ENCODE peak calls at places on chromosomes 5 and 9, in four cellular contexts. One of them, this sample, is unnamed.

GRCh38 chr5:146805099-146805498 is 73.5 kb downstream of the PPP2R2B start:
- DNase-seq in heart left ventricle: no peak
- DNase-seq in breast epithelium: no peak
- DNase-seq in uterus: no peak
- DNase-seq in this sample: no peak

GRCh38 chr5:10576121-10576789 is 12.4 kb downstream of the ANKRD33B start:
- DNase-seq in heart left ventricle: no peak
- DNase-seq in breast epithelium: no peak
- DNase-seq in uterus: no peak
- DNase-seq in this sample: no peak

GRCh38 chr9:75814667-75815066 is 75.8 kb upstream of the PCSK5 start:
- DNase-seq in heart left ventricle: no peak
- DNase-seq in breast epithelium: no peak
- DNase-seq in uterus: no peak
- DNase-seq in this sample: no peak

GRCh38 chr5:160925281-160925680 is 73.3 kb upstream of the ATP10B start:
- DNase-seq in heart left ventricle: no peak
- DNase-seq in breast epithelium: no peak
- DNase-seq in uterus: no peak
- DNase-seq in this sample: no peak

GRCh38 chr5:143527808-143528207 is 124.3 kb upstream of the NR3C1 start:
- DNase-seq in heart left ventricle: no peak
- DNase-seq in breast epithelium: no peak
- DNase-seq in uterus: no peak
- DNase-seq in this sample: no peak

GRCh38 chr5:1727571-1727970 is 72.1 kb downstream of the MRPL36 start:
- DNase-seq in heart left ventricle: no peak
- DNase-seq in breast epithelium: no peak
- DNase-seq in uterus: no peak
- DNase-seq in this sample: peak

GRCh38 chr5:95620870-95621838 is 1.3 kb downstream of the GPR150 start:
- DNase-seq in heart left ventricle: peak
- DNase-seq in breast epithelium: no peak
- DNase-seq in uterus: peak
- DNase-seq in this sample: no peak

GRCh38 chr9:103003689-103004088 is 8.6 kb downstream of the CYLC2 start:
- DNase-seq in heart left ventricle: no peak
- DNase-seq in breast epithelium: no peak
- DNase-seq in uterus: no peak
- DNase-seq in this sample: no peak

GRCh38 chr9:136726118-136726517 is 13.7 kb downstream of the DIPK1B start:
- DNase-seq in heart left ventricle: no peak
- DNase-seq in breast epithelium: no peak
- DNase-seq in uterus: no peak
- DNase-seq in this sample: no peak

GRCh38 chr5:178113141-178113787 is at the start of gene N4BP3:
- DNase-seq in heart left ventricle: peak
- DNase-seq in breast epithelium: peak
- DNase-seq in uterus: no peak
- DNase-seq in this sample: peak

GRCh38 chr5:61673007-61673735 is 341.1 kb downstream of the ZSWIM6 start:
- DNase-seq in heart left ventricle: no peak
- DNase-seq in breast epithelium: no peak
- DNase-seq in uterus: no peak
- DNase-seq in this sample: peak

GRCh38 chr5:159987031-159987674 is 21.8 kb upstream of the TTC1 start:
- DNase-seq in heart left ventricle: peak
- DNase-seq in breast epithelium: peak
- DNase-seq in uterus: peak
- DNase-seq in this sample: peak

GRCh38 chr5:78533356-78533755 is 115.2 kb downstream of the LHFPL2 start:
- DNase-seq in heart left ventricle: no peak
- DNase-seq in breast epithelium: no peak
- DNase-seq in uterus: no peak
- DNase-seq in this sample: no peak

GRCh38 chr9:89730715-89731114 is 125.9 kb downstream of the GADD45G start:
- DNase-seq in heart left ventricle: no peak
- DNase-seq in breast epithelium: no peak
- DNase-seq in uterus: no peak
- DNase-seq in this sample: no peak

GRCh38 chr9:126695186-126696090 is 81.7 kb downstream of the LMX1B start:
- DNase-seq in heart left ventricle: no peak
- DNase-seq in breast epithelium: no peak
- DNase-seq in uterus: no peak
- DNase-seq in this sample: peak

GRCh38 chr5:125316913-125317545 is 570.6 kb upstream of the ZNF608 start:
- DNase-seq in heart left ventricle: no peak
- DNase-seq in breast epithelium: no peak
- DNase-seq in uterus: no peak
- DNase-seq in this sample: no peak

GRCh38 chr5:80141147-80141671 is 106.1 kb downstream of the THBS4 start:
- DNase-seq in heart left ventricle: peak
- DNase-seq in breast epithelium: peak
- DNase-seq in uterus: peak
- DNase-seq in this sample: peak

GRCh38 chr5:154302181-154302580 is 111.6 kb downstream of the GALNT10 start:
- DNase-seq in heart left ventricle: peak
- DNase-seq in breast epithelium: no peak
- DNase-seq in uterus: peak
- DNase-seq in this sample: no peak

GRCh38 chr5:40873481-40873880 is 32.3 kb downstream of the CARD6 start:
- DNase-seq in heart left ventricle: no peak
- DNase-seq in breast epithelium: no peak
- DNase-seq in uterus: no peak
- DNase-seq in this sample: no peak

GRCh38 chr5:134610715-134611114 is 21.9 kb downstream of the SAR1B start:
- DNase-seq in heart left ventricle: no peak
- DNase-seq in breast epithelium: no peak
- DNase-seq in uterus: no peak
- DNase-seq in this sample: no peak

GRCh38 chr5:36396640-36397039 is 94.9 kb upstream of the RANBP3L start:
- DNase-seq in heart left ventricle: no peak
- DNase-seq in breast epithelium: no peak
- DNase-seq in uterus: no peak
- DNase-seq in this sample: no peak

GRCh38 chr5:16897284-16897704 is 38.8 kb downstream of the MYO10 start:
- DNase-seq in heart left ventricle: no peak
- DNase-seq in breast epithelium: no peak
- DNase-seq in uterus: no peak
- DNase-seq in this sample: no peak

GRCh38 chr5:171920765-171921391 is 85.6 kb downstream of the FBXW11 start:
- DNase-seq in heart left ventricle: no peak
- DNase-seq in breast epithelium: no peak
- DNase-seq in uterus: no peak
- DNase-seq in this sample: no peak

GRCh38 chr5:18243846-18244245 is 609.6 kb downstream of the TAF11L14 start:
- DNase-seq in heart left ventricle: no peak
- DNase-seq in breast epithelium: no peak
- DNase-seq in uterus: no peak
- DNase-seq in this sample: no peak

GRCh38 chr5:177552839-177553455 is 1.4 kb downstream of the FAM193B start:
- DNase-seq in heart left ventricle: no peak
- DNase-seq in breast epithelium: no peak
- DNase-seq in uterus: no peak
- DNase-seq in this sample: no peak

GRCh38 chr9:2717385-2717784 is at the start of gene KCNV2:
- DNase-seq in heart left ventricle: no peak
- DNase-seq in breast epithelium: no peak
- DNase-seq in uterus: no peak
- DNase-seq in this sample: no peak

GRCh38 chr5:156051972-156052371 is 275.0 kb upstream of the SGCD start:
- DNase-seq in heart left ventricle: no peak
- DNase-seq in breast epithelium: no peak
- DNase-seq in uterus: no peak
- DNase-seq in this sample: no peak

DNA sequence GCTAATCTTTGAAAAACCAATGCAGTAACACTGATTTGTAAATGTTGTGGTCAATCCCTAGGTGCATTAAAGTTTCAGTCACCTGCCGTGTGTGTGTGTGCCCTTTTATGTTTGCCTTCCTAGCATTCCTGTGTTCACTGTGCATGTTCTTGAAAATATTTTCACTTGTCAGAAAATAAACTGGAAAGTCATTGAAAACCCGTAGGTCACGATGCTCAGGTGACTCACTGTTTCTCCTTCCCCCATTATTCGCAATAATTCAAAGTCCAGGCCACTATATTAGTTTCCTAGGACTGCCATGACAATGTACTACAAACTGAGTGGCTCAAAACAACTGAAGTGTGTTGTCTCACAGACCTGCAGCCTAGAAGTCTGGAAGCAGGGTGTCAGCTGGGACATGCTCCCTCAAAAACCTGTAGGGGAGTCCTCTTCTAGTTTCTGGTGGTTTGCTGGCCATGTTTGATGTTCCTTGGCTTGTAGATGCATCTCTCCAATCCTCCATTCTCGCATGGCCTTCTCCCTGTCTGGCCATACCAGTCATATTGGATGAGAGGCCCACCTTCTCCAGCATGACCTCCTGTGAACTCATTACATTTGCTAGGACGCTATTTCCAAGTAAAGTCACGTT is 29.3 kb downstream of the MARVELD2 start:
- DNase-seq in heart left ventricle: no peak
- DNase-seq in breast epithelium: no peak
- DNase-seq in uterus: no peak
- DNase-seq in this sample: peak
- TF ChIP-seq POLR2A in heart left ventricle: no peak
- TF ChIP-seq POLR2A in breast epithelium: no peak
- TF ChIP-seq POLR2A in uterus: no peak
- TF ChIP-seq POLR2A in this sample: no peak

GRCh38 chr5:142235050-142235797 is 89.6 kb downstream of the SPRY4 start:
- DNase-seq in heart left ventricle: no peak
- DNase-seq in breast epithelium: peak
- DNase-seq in uterus: no peak
- DNase-seq in this sample: no peak
- H3K27ac ChIP-seq in heart left ventricle: no peak
- H3K27ac ChIP-seq in breast epithelium: peak
- H3K27ac ChIP-seq in uterus: no peak
- H3K27ac ChIP-seq in this sample: no peak

GRCh38 chr5:72302171-72302570 is 17.9 kb downstream of the MRPS27 start:
- DNase-seq in heart left ventricle: no peak
- DNase-seq in breast epithelium: no peak
- DNase-seq in uterus: no peak
- DNase-seq in this sample: no peak

GRCh38 chr5:72298711-72299110 is 21.3 kb downstream of the MRPS27 start:
- DNase-seq in heart left ventricle: no peak
- DNase-seq in breast epithelium: no peak
- DNase-seq in uterus: no peak
- DNase-seq in this sample: no peak

GRCh38 chr5:72296251-72296650 is 23.8 kb downstream of the MRPS27 start:
- DNase-seq in heart left ventricle: no peak
- DNase-seq in breast epithelium: no peak
- DNase-seq in uterus: no peak
- DNase-seq in this sample: no peak

GRCh38 chr5:72301557-72301956 is 18.5 kb downstream of the MRPS27 start:
- DNase-seq in heart left ventricle: no peak
- DNase-seq in breast epithelium: no peak
- DNase-seq in uterus: no peak
- DNase-seq in this sample: no peak

GRCh38 chr5:72300590-72301339 is 19.3 kb downstream of the MRPS27 start:
- DNase-seq in heart left ventricle: no peak
- DNase-seq in breast epithelium: no peak
- DNase-seq in uterus: no peak
- DNase-seq in this sample: no peak
- H3K4me3 ChIP-seq in heart left ventricle: no peak
- H3K4me3 ChIP-seq in breast epithelium: no peak
- H3K4me3 ChIP-seq in uterus: no peak
- H3K4me3 ChIP-seq in this sample: no peak

GRCh38 chr5:109688999-109689739 is 558 bp upstream of the MAN2A1 start:
- DNase-seq in heart left ventricle: peak
- DNase-seq in breast epithelium: peak
- DNase-seq in uterus: peak
- DNase-seq in this sample: peak

GRCh38 chr5:109691248-109691574 is 1.5 kb downstream of the MAN2A1 start:
- DNase-seq in heart left ventricle: no peak
- DNase-seq in breast epithelium: no peak
- DNase-seq in uterus: no peak
- DNase-seq in this sample: no peak

GRCh38 chr5:109688647-109688998 is 1.1 kb upstream of the MAN2A1 start:
- DNase-seq in heart left ventricle: no peak
- DNase-seq in breast epithelium: no peak
- DNase-seq in uterus: no peak
- DNase-seq in this sample: no peak

GRCh38 chr5:109690456-109691247 is 925 bp downstream of the MAN2A1 start:
- DNase-seq in heart left ventricle: peak
- DNase-seq in breast epithelium: peak
- DNase-seq in uterus: peak
- DNase-seq in this sample: peak

GRCh38 chr5:109689740-109690455 is at the start of gene MAN2A1:
- DNase-seq in heart left ventricle: peak
- DNase-seq in breast epithelium: peak
- DNase-seq in uterus: peak
- DNase-seq in this sample: peak
- TF ChIP-seq POLR2A in heart left ventricle: no peak
- TF ChIP-seq POLR2A in breast epithelium: peak
- TF ChIP-seq POLR2A in uterus: peak
- TF ChIP-seq POLR2A in this sample: peak

GRCh38 chr5:122151640-122152039 is 22.3 kb downstream of the ZNF474 start:
- DNase-seq in heart left ventricle: no peak
- DNase-seq in breast epithelium: no peak
- DNase-seq in uterus: no peak
- DNase-seq in this sample: no peak
- H3K27ac ChIP-seq in heart left ventricle: no peak
- H3K27ac ChIP-seq in breast epithelium: no peak
- H3K27ac ChIP-seq in uterus: no peak
- H3K27ac ChIP-seq in this sample: peak

DNA sequence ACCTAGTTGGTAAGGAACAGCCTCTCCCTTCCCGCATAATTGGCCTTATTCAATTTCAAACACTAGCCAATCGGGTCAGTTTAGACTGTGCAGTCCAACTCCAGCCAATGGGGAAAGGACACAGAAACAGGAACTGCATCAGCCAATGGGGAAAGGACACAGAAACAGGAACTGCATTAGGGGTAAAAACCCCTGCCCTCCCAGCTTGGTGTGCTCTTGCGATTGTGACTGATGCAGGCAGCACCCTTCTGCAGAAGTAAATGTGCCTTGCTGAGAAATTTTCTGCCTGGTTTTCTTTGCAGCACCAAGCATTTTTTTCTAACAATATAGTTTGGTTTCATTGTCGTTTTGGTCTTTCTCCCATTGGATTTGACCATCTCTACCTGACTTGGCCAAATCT is 8.6 kb upstream of the GLT6D1 start:
- DNase-seq in heart left ventricle: no peak
- DNase-seq in breast epithelium: no peak
- DNase-seq in uterus: no peak
- DNase-seq in this sample: no peak
- H3K4me3 ChIP-seq in heart left ventricle: no peak
- H3K4me3 ChIP-seq in breast epithelium: no peak
- H3K4me3 ChIP-seq in uterus: no peak
- H3K4me3 ChIP-seq in this sample: no peak

GRCh38 chr5:179818746-179819295 is 1.9 kb upstream of the SQSTM1 start:
- DNase-seq in heart left ventricle: peak
- DNase-seq in breast epithelium: peak
- DNase-seq in uterus: peak
- DNase-seq in this sample: peak
- TF ChIP-seq POLR2A in heart left ventricle: peak
- TF ChIP-seq POLR2A in breast epithelium: no peak
- TF ChIP-seq POLR2A in uterus: peak
- TF ChIP-seq POLR2A in this sample: peak

GRCh38 chr9:94926457-94926852 is 200.0 kb downstream of the AOPEP start:
- DNase-seq in heart left ventricle: no peak
- DNase-seq in breast epithelium: no peak
- DNase-seq in uterus: no peak
- DNase-seq in this sample: no peak
- H3K27ac ChIP-seq in heart left ventricle: no peak
- H3K27ac ChIP-seq in breast epithelium: no peak
- H3K27ac ChIP-seq in uterus: peak
- H3K27ac ChIP-seq in this sample: no peak

This sample was measured in Peyer's patch.